ENCODE peak calls at places on chromosomes 2 and 18, in five cellular contexts. B is GM06990, O is H7, R is GM23248, G is colonic mucosa. P is an unnamed sample.

GRCh38 chr2:230012242-230012884 is 56.4 kb downstream of the SLC16A14 start:
- DNase-seq in G (no peak), B (no peak), R (no peak), O (no peak), P (no peak)

GRCh38 chr2:216034065-216034464 is 20.7 kb upstream of the MREG start:
- DNase-seq in G (peak), R (peak), O (peak), B (peak), P (peak)

GRCh38 chr2:21453728-21454127 is 330.0 kb downstream of the TDRD15 start:
- DNase-seq in G (no peak), B (no peak), R (no peak), O (no peak), P (no peak)

GRCh38 chr2:184394642-184395041 is 203.7 kb upstream of the ZNF804A start:
- DNase-seq in G (no peak), B (no peak), R (no peak), O (no peak), P (no peak)

GRCh38 chr2:217913415-217913814 is 89.4 kb downstream of the TNS1 start:
- DNase-seq in G (no peak), O (no peak), R (no peak), B (no peak), P (no peak)

GRCh38 chr2:102082591-102083586 is 59.7 kb upstream of the IL1R1 start:
- DNase-seq in O (no peak), B (peak), R (peak), G (no peak), P (no peak)

GRCh38 chr2:60553496-60553991 is at the start of gene BCL11A:
- DNase-seq in R (peak), O (peak), G (peak), B (peak), P (peak)

GRCh38 chr2:74261204-74261864 is 62.9 kb downstream of the MTHFD2 start:
- DNase-seq in R (peak), B (no peak), O (peak), G (peak), P (peak)

GRCh38 chr18:12009581-12010140 is 28.4 kb downstream of the IMPA2 start:
- DNase-seq in B (no peak), G (no peak), O (no peak), R (no peak), P (no peak)

GRCh38 chr2:199144036-199144435 is 313.7 kb downstream of the SATB2 start:
- DNase-seq in G (no peak), O (no peak), R (no peak), B (no peak), P (no peak)

GRCh38 chr2:233462202-233462785 is 104.3 kb downstream of the USP40 start:
- DNase-seq in B (no peak), G (no peak), R (no peak), O (no peak), P (no peak)

GRCh38 chr2:224751996-224752698 is 36.0 kb upstream of the CCDC195 start:
- DNase-seq in G (no peak), R (no peak), O (no peak), B (no peak), P (no peak)
- H3K4me3 ChIP-seq in G (no peak), R (no peak), O (no peak), B (no peak), P (no peak)

GRCh38 chr2:84911135-84911678 is 5.8 kb downstream of the TMSB10 start:
- DNase-seq in R (no peak), B (no peak), G (no peak), O (no peak), P (no peak)

GRCh38 chr2:84905181-84906107 is at the start of gene TMSB10:
- DNase-seq in G (peak), O (peak), B (peak), R (peak), P (peak)

GRCh38 chr2:84906900-84907714 is 1.7 kb downstream of the TMSB10 start:
- DNase-seq in O (peak), G (peak), B (peak), R (peak), P (peak)

GRCh38 chr2:84906108-84906899 is 848 bp downstream of the TMSB10 start:
- DNase-seq in R (peak), B (peak), G (peak), O (peak), P (peak)

DNA sequence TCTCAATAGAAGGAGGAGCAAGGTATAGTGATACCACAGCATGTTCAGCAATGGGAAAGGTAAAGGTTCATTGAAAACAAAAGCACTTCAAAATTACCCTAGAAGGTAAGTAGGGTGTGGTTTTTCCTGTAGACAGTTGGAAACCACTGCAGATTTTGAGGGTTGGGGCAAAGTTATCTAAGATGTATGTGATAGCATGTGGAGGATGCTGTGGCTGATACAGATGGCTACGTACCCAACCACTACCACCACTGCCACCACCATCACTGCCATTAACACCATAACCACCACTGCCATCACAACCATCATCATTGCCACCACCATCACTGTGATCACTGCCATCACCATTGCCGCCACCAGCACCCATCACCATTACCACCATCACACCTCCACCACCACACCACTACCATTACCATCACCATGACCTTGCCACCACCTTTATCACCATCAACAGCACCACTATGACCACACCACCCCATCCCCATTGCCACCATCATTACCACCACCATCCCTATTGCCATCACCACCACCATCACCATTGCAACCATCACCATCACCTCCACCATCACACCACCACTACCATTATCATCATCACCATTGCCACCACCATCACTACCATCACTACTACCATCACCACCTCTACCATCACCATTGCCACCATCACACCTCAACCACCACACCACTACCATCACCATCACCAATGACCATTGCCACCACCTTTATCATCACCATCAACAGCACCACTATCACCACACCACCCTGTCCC is 3.7 kb downstream of the TMSB10 start:
- DNase-seq in G (peak), R (no peak), O (no peak), B (no peak), P (no peak)
- H3K4me3 ChIP-seq in G (no peak), R (no peak), O (no peak), B (no peak), P (no peak)

GRCh38 chr2:99490088-99491065 is 560 bp upstream of the REV1 start:
- DNase-seq in O (peak), B (peak), G (peak), R (peak), P (peak)
- H3K4me3 ChIP-seq in O (peak), B (peak), G (peak), R (peak), P (peak)

DNA sequence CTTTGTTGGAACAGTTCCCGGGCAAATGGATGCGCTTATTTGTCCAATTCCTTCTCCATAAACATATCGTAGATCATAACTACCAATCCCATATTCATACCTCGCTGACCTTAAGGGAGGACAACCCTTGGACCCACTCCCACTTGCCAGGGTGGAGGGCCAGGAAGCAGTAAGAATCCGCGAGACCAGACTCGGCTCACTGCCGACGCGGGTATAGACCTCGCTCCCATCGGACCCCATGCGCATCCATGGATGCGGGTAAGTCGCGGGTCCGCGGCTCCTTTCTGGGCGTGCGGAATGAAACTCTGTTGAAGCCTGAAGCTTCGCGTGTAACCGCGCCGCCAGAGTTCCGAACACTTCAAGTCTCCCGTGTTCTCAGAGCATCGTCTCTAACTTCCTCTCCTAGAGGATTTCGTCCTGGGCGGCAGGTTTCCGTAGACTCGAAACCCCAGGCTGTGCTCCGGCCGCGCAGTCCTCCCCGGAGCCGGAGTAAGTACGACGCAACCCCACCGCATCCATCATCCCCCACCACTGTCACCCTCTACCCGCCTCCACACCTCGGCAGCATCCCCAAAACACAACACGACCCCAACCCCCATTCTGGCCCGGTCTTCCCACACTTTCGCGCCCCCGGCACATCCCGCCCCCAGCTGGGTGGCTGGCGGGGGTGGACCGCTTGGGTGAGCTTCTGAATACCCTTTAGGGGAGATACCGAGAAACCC is 1.0 kb downstream of the DSC3 start:
- DNase-seq in B (peak), R (no peak), O (peak), G (peak), P (no peak)
- H3K4me3 ChIP-seq in B (no peak), R (no peak), O (peak), G (no peak), P (peak)

DNA sequence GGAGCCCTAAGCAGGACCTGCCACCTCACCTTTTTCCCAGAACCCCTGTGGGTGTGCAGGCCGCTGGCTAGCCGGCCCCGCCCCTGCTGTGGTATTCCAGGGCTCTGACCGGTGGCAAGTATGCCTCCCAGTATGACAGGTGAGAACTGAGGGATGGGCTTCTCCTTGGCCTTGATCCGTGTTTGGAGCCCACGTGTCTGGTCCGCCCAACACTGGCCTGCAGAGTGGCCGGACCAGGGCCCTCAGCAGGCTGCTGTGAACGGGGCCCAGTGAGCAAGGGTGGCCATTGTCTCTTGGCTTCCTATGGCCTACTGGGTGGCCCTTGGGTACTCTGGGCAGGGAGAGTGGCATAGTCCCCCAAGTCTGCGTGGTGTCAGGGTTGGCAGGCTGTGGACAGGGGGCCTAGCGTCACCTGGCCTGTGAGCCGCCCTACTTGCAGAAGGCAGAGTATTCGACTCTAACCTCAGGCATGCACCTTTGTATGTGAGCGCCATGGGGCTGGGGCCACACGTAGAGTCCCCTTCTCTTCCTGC is 1.8 kb downstream of the RNPEPL1 start:
- DNase-seq in O (no peak), G (no peak), B (no peak), R (no peak), P (no peak)
- H3K4me3 ChIP-seq in O (no peak), G (peak), B (peak), R (no peak), P (peak)

GRCh38 chr2:129799036-129799958 is 180.2 kb upstream of the RAB6C start:
- DNase-seq in G (peak), O (no peak), B (no peak), R (no peak), P (no peak)
- H3K4me3 ChIP-seq in G (no peak), O (no peak), B (no peak), R (no peak), P (no peak)

GRCh38 chr18:44958040-44958439 is 277.4 kb downstream of the SETBP1 start:
- DNase-seq in R (no peak), O (no peak), B (no peak), G (no peak), P (no peak)
- H3K4me3 ChIP-seq in R (no peak), O (no peak), B (no peak), G (no peak), P (no peak)

GRCh38 chr2:201810592-201810991 is 4.3 kb downstream of the CDK15 start:
- DNase-seq in R (no peak), G (no peak), O (no peak), B (no peak), P (no peak)

GRCh38 chr2:201806442-201806841 is at the start of gene CDK15:
- DNase-seq in O (no peak), R (peak), G (peak), B (no peak), P (no peak)

GRCh38 chr2:201808070-201808469 is 1.7 kb downstream of the CDK15 start:
- DNase-seq in R (no peak), B (no peak), O (peak), G (no peak), P (no peak)

GRCh38 chr2:201809633-201810032 is 3.3 kb downstream of the CDK15 start:
- DNase-seq in G (no peak), O (no peak), B (no peak), R (no peak), P (no peak)

GRCh38 chr2:201807452-201807980 is 1.2 kb downstream of the CDK15 start:
- DNase-seq in B (no peak), G (peak), O (peak), R (peak), P (no peak)
- H3K4me3 ChIP-seq in B (no peak), G (no peak), O (no peak), R (peak), P (no peak)

P was measured in Peyer's patch.